ENCODE peak calls at places on chromosomes 13 and 19, in six cellular contexts. D is thoracic aorta; S is A549; M is mucosa of descending colon; A is stimulated activated CD4-positive, alpha-beta T cell treated with anti-CD3 and anti-CD28 coated beads, TNF-alpha, amount 100 ng/mL, for 24 hours; J is NCI-H2227 treated with DMSO at 0.1 percent for 48 hours. R is an unnamed sample.

GRCh38 chr19:47228937-47229673 is 1.9 kb downstream of the BBC3 start:
- DNase-seq in S (no peak), M (peak), A (no peak), J (no peak), D (no peak), R (no peak)

GRCh38 chr13:87122551-87122950 is 548.6 kb upstream of the SLITRK5 start:
- DNase-seq in D (no peak), M (no peak), A (no peak), S (no peak), J (no peak), R (no peak)

GRCh38 chr13:64073203-64073602 is 2657.6 kb upstream of the PCDH20 start:
- DNase-seq in S (no peak), A (no peak), J (no peak), D (no peak), M (no peak), R (no peak)

GRCh38 chr19:47310819-47311218 is 1.2 kb downstream of the C5AR1 start:
- DNase-seq in A (no peak), J (no peak), D (no peak), S (peak), M (no peak), R (no peak)

GRCh38 chr19:49142866-49143335 is 12.3 kb downstream of the HRC start:
- DNase-seq in D (peak), J (peak), A (no peak), M (peak), S (peak), R (no peak)

GRCh38 chr13:113982296-113982661 is 8.4 kb upstream of the C13orf46 start:
- DNase-seq in J (no peak), S (no peak), M (peak), A (no peak), D (no peak), R (no peak)

GRCh38 chr19:8445488-8446001 is 770 bp downstream of the HNRNPM start:
- DNase-seq in A (peak), M (peak), S (no peak), J (peak), D (no peak), R (no peak)

GRCh38 chr13:99686944-99687382 is 185.7 kb downstream of the TM9SF2 start:
- DNase-seq in M (peak), J (no peak), S (no peak), A (no peak), D (no peak), R (peak)

GRCh38 chr19:6707011-6707657 is 13.3 kb downstream of the C3 start:
- DNase-seq in A (no peak), J (no peak), M (no peak), S (no peak), D (no peak), R (no peak)

GRCh38 chr13:30905932-30906383 is at the start of gene MEDAG:
- DNase-seq in A (no peak), S (no peak), D (peak), M (peak), J (no peak), R (no peak)

GRCh38 chr19:53872762-53873161 is 5.1 kb downstream of the MYADM start:
- DNase-seq in D (no peak), A (no peak), M (no peak), J (no peak), S (no peak), R (no peak)

GRCh38 chr13:112833551-112834257 is 135.3 kb upstream of the MCF2L start:
- DNase-seq in D (no peak), J (no peak), S (no peak), A (no peak), M (no peak), R (no peak)

GRCh38 chr19:48341006-48341405 is 15.7 kb downstream of the EMP3 start:
- DNase-seq in A (no peak), S (no peak), M (no peak), J (no peak), D (no peak), R (no peak)

GRCh38 chr19:57888494-57889231 is at the start of gene ZNF814:
- DNase-seq in J (no peak), A (peak), S (peak), M (peak), D (peak), R (peak)

GRCh38 chr19:46402725-46403124 is 10.6 kb downstream of the CCDC8 start:
- DNase-seq in M (peak), A (no peak), S (no peak), J (no peak), D (no peak), R (no peak)

GRCh38 chr19:18432275-18433038 is 5.5 kb downstream of the ISYNA1 start:
- DNase-seq in A (no peak), J (no peak), S (no peak), D (no peak), M (no peak), R (no peak)

GRCh38 chr19:51020988-51021651 is 1.6 kb upstream of the KLK10 start:
- DNase-seq in D (no peak), S (peak), M (no peak), A (no peak), J (peak), R (no peak)

GRCh38 chr19:38726761-38727301 is 17.4 kb downstream of the CAPN12 start:
- DNase-seq in S (no peak), J (no peak), D (no peak), M (peak), A (no peak), R (no peak)

GRCh38 chr13:67967031-67967430 is 736.9 kb upstream of the PCDH9 start:
- DNase-seq in D (no peak), J (no peak), M (no peak), S (no peak), A (no peak), R (no peak)

R was measured in iPS DF 6.9.